ENCODE peak calls at places on chromosomes 13 and 19, in four cellular contexts. F, S, L and V are unnamed samples.
A peak's percentile ranks its signal among the peaks of the same experiment; 100 is the strongest.

GRCh38 chr19:38543807-38544568 is 73.8 kb downstream of the MAP4K1 start:
- DNase-seq in F (peak; percentile 80), S (peak; percentile 82), L (peak; percentile 82), V (no peak)

GRCh38 chr13:60757481-60757880 is 360.5 kb downstream of the TDRD3 start:
- DNase-seq in F (no peak), S (no peak), L (no peak), V (no peak)

GRCh38 chr13:76516013-76516412 is 370.2 kb downstream of the KCTD12 start:
- DNase-seq in F (peak; percentile 61), S (no peak), L (no peak), V (no peak)

GRCh38 chr19:7852851-7853759 is 21.1 kb downstream of the PRR36 start:
- DNase-seq in F (peak; percentile 86), S (peak; percentile 96), L (no peak), V (peak; percentile 74)

GRCh38 chr13:114319441-114319871 is 5.2 kb downstream of the CHAMP1 start:
- DNase-seq in F (peak; percentile 66), S (no peak), L (no peak), V (no peak)

GRCh38 chr13:44116562-44117315 is 237.0 kb downstream of the LACC1 start:
- DNase-seq in F (no peak), S (no peak), L (no peak), V (no peak)

GRCh38 chr13:28286263-28286662 is 147.9 kb downstream of the PAN3 start:
- DNase-seq in F (no peak), S (no peak), L (no peak), V (no peak)

GRCh38 chr13:25046274-25046984 is 49.5 kb upstream of the PABPC3 start:
- DNase-seq in F (no peak), S (peak; percentile 53), L (no peak), V (no peak)

GRCh38 chr19:29943615-29944014 is 1.6 kb downstream of the URI1 start:
- DNase-seq in F (no peak), S (no peak), L (no peak), V (no peak)

GRCh38 chr13:45361596-45362206 is 20.7 kb upstream of the TPT1 start:
- DNase-seq in F (peak; percentile 72), S (peak; percentile 69), L (no peak), V (peak; percentile 6)

GRCh38 chr13:91220872-91221271 is 126.6 kb upstream of the MIR17HG start:
- DNase-seq in F (no peak), S (no peak), L (no peak), V (no peak)

GRCh38 chr13:46675016-46675415 is 121.9 kb downstream of the ESD start:
- DNase-seq in F (no peak), S (no peak), L (no peak), V (no peak)

GRCh38 chr13:110447058-110447511 is 114.4 kb downstream of the RAB20 start:
- DNase-seq in F (no peak), S (no peak), L (peak; percentile 45), V (no peak)

GRCh38 chr13:105377452-105377851 is 1158.0 kb downstream of the EFNB2 start:
- DNase-seq in F (no peak), S (no peak), L (no peak), V (no peak)

GRCh38 chr13:23469901-23470525 is 36.5 kb upstream of the SACS start:
- DNase-seq in F (no peak), S (no peak), L (no peak), V (no peak)

GRCh38 chr13:98672947-98673545 is 79.4 kb downstream of the SLC15A1 start:
- DNase-seq in F (peak; percentile 79), S (peak; percentile 80), L (peak; percentile 86), V (peak; percentile 59)
- H3K9me3 ChIP-seq in F (no peaks in the 10 kb centered on the region), S (no peaks in the 10 kb centered on the region), L (no peaks in the 10 kb centered on the region), V (no peaks in the 10 kb centered on the region)

GRCh38 chr19:52291781-52292180 is 5.2 kb upstream of the ZNF480 start:
- DNase-seq in F (no peak), S (no peak), L (no peak), V (no peak)

DNA sequence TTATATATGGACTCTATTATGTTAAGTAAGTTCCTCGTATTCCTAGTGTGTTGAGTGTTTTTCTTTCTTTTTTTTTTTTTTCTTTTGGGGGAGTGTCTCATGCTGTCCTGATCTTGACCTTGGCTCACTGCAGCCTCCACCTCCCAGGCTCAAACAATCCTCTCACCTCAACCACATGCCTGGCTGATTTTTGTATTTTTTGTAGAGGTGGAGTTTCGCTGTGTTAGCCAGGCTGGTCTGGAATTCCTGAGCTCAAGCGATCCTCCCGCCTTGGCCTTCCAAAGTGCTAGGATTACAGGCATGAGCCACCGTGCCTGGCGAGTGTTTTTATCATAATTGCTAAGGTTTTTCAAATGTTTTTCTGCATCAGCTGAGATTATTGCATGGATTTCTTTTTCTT is 10.7 kb upstream of the ZNF480 start:
- DNase-seq in F (no peak), S (no peak), L (no peak), V (no peak)
- H3K9me3 ChIP-seq in F (peaks cover 40% of the 10 kb centered on the region), S (no peaks in the 10 kb centered on the region), L (no peaks in the 10 kb centered on the region), V (peaks cover 21% of the 10 kb centered on the region)

DNA sequence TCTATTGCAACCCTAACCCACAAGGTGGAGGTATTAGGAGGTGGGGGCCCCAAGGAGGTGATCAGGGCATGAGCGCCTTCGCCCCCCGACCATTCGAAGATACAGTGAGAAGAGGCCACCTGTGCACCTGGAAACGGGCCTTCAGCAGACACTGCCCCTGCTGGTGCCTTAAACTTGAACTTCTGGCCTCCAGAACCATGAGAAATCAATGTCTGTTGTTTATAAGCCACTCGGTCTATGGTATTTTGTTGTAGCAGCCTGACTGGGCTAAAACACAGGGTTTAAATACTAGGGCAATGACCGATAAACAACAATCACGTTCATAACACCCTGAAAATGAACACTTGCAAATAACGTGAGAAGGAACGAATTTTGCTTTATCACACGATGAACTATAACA is 85.2 kb upstream of the USP29 start:
- DNase-seq in F (no peak), S (no peak), L (no peak), V (no peak)
- H3K9me3 ChIP-seq in F (peaks cover 16% of the 10 kb centered on the region), S (peaks cover 74% of the 10 kb centered on the region), L (peaks cover 14% of the 10 kb centered on the region), V (peaks cover 7% of the 10 kb centered on the region)

DNA sequence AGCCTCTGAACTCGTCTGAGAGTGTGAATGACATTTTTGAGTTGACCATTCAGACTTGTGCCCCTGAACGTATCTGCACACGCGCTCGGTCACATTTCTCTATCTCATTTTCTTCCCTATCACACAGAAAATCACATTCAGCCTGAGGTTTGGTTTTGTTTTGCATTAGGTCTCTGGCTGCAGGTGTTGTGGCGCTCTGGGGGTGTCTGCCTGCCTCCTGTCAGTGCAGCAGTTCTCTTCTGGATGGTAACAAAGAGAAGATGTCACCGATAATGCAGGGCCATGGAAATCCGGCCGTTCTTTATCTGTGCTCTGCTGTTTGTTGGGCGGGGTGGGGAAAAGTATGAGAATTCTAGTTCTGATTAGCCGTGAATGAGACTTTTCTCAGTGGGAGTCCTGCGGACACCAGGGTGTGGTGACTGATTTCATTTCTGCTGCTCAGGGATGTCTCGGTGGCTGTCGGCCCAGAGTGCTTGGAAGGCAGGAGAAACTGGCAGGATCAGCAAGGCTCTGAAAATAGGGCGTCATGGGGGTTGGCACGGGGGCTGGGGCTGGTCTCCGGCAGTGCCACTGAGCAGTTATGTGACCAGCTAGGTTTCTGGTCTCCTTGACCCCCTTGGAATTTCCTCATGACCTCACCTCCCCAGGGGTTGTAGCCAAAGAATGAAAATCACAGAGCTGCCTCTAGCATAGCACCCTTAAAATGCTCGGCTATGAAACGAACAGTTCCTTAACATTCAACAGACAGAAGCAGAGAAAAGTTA is 5.1 kb downstream of the RNF113B start:
- DNase-seq in F (no peak), S (no peak), L (peak; percentile 82), V (no peak)
- H3K9me3 ChIP-seq in F (no peaks in the 10 kb centered on the region), S (no peaks in the 10 kb centered on the region), L (no peaks in the 10 kb centered on the region), V (no peaks in the 10 kb centered on the region)

GRCh38 chr19:31312004-31312403 is 37.2 kb downstream of the TSHZ3 start:
- DNase-seq in F (peak; percentile 10), S (no peak), L (no peak), V (no peak)
- H3K9me3 ChIP-seq in F (no peaks in the 10 kb centered on the region), S (no peaks in the 10 kb centered on the region), L (no peaks in the 10 kb centered on the region), V (no peaks in the 10 kb centered on the region)

DNA sequence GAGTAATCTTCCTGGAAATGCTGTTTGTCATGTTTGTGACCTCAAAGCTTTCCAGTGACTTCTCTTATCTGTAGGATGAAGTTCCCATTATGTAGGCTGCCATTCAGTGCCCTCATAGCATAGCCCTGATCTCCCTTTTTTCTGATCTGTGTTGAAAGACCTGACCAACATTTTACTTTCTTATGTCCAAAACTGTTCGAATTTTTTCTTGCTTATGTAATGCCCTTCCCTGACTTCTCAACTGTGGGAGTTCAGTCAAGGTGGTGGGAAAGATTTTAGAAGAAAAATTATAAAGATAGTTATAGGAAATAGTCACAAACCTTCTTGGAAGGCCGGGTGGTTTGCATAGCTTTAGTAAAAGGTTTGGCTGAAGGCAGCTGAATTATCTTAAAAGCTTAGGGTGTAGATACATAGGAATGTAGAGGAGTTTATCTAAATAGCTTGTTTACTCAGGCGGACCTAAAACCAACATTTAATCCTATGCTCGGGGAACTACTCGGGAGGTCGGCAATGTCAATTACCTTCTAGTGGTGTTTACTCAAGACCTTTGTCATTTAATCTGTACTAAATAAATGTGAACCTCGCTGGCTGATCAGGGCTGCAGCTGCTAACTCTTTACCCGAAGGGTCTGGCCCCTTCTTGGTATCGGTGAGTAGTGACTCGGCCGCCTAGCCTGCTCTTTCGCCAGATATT is 44.3 kb downstream of the PSG3 start:
- DNase-seq in F (no peak), S (no peak), L (no peak), V (no peak)
- H3K9me3 ChIP-seq in F (no peaks in the 10 kb centered on the region), S (peaks cover 88% of the 10 kb centered on the region), L (no peaks in the 10 kb centered on the region), V (no peaks in the 10 kb centered on the region)

GRCh38 chr19:27676334-27676733 is 1536.6 kb downstream of the UQCRFS1 start:
- DNase-seq in F (no peak), S (no peak), L (no peak), V (no peak)

GRCh38 chr19:27679399-27679798 is 1533.6 kb downstream of the UQCRFS1 start:
- DNase-seq in F (no peak), S (peak; percentile 1), L (peak; percentile 29), V (no peak)

GRCh38 chr19:27681972-27682371 is 1531.0 kb downstream of the UQCRFS1 start:
- DNase-seq in F (no peak), S (no peak), L (no peak), V (no peak)

GRCh38 chr19:27676877-27677276 is 1536.1 kb downstream of the UQCRFS1 start:
- DNase-seq in F (no peak), S (peak; percentile 2), L (no peak), V (no peak)

DNA sequence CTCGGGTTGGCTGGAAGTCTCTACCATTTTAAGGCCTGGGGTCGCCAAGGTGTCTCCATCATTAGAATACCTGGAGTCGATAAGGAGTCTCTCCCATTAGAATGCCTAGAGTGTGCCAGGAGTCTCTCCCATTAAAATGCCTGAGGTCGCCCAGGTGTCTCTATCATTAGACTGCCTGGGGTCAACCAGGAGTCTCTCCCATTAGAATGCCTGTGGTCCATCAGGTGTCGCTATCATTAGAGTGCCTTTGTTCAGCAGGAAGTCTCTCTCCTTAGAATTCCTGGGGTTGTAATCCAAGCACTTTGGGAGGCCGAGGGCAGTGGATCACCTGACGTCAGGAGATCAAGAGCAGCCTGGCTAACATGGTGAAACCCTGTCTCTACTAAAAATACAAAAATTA is 1533.0 kb downstream of the UQCRFS1 start:
- DNase-seq in F (no peak), S (peak; percentile 1), L (no peak), V (no peak)
- H3K9me3 ChIP-seq in F (no peaks in the 10 kb centered on the region), S (peaks cover 88% of the 10 kb centered on the region), L (peaks cover 48% of the 10 kb centered on the region), V (peaks cover 65% of the 10 kb centered on the region)

GRCh38 chr19:50649433-50650391 is at the start of gene C19orf81:
- DNase-seq in F (peak; percentile 23), S (peak; percentile 90), L (no peak), V (no peak)

GRCh38 chr19:50647879-50648615 is 1.2 kb upstream of the C19orf81 start:
- DNase-seq in F (no peak), S (no peak), L (no peak), V (no peak)

GRCh38 chr19:50651174-50651573 is 1.9 kb downstream of the C19orf81 start:
- DNase-seq in F (no peak), S (no peak), L (no peak), V (no peak)

GRCh38 chr19:50646074-50646807 is 3.0 kb upstream of the C19orf81 start:
- DNase-seq in F (peak; percentile 80), S (no peak), L (no peak), V (no peak)

GRCh38 chr19:50648659-50649058 is 586 bp upstream of the C19orf81 start:
- DNase-seq in F (no peak), S (no peak), L (no peak), V (no peak)
- H3K9me3 ChIP-seq in F (no peaks in the 10 kb centered on the region), S (no peaks in the 10 kb centered on the region), L (peaks cover 6% of the 10 kb centered on the region), V (no peaks in the 10 kb centered on the region)